ENCODE peak calls at places on chromosomes 13 and 19, in seven cellular contexts. C is SK-N-SH, W is K562, Q is GM12892, B is GM12878, U is H1, M is HepG2. A is an unnamed sample.
A peak's percentile ranks its signal among the peaks of the same experiment; 100 is the strongest.

GRCh38 chr13:52096062-52096461 is 32.8 kb downstream of the NEK5 start:
- DNase-seq in M (no peak), U (no peak), B (no peak), W (no peak), C (no peak), Q (no peak), A (no peak)

GRCh38 chr19:50968709-50969412 is 530 bp downstream of the KLK6 start:
- DNase-seq in Q (no peak), C (no peak), B (no peak), M (no peak), U (no peak), W (no peak), A (no peak)

GRCh38 chr13:31053896-31054295 is 107.8 kb downstream of the HSPH1 start:
- DNase-seq in W (no peak), Q (no peak), U (no peak), M (no peak), C (no peak), B (no peak), A (no peak)

GRCh38 chr13:45564108-45564507 is 51.4 kb downstream of the ERICH6B start:
- DNase-seq in C (no peak), U (no peak), M (peak; percentile 22), W (no peak), Q (no peak), B (no peak), A (no peak)

GRCh38 chr13:44331912-44332840 is 41.4 kb upstream of the SERP2 start:
- DNase-seq in C (peak; percentile 72), M (no peak), W (no peak), B (no peak), Q (no peak), U (no peak), A (no peak)

GRCh38 chr19:12841094-12841493 is 2.8 kb downstream of the MAST1 start:
- DNase-seq in U (peak; percentile 94), W (peak; percentile 90), C (peak; percentile 63), Q (no peak), M (no peak), B (no peak), A (no peak)

GRCh38 chr19:54518844-54519243 is 16.2 kb downstream of the LAIR2 start:
- DNase-seq in U (no peak), B (peak; percentile 73), M (peak; percentile 27), Q (peak; percentile 39), W (peak; percentile 73), C (no peak), A (peak; percentile 52)

GRCh38 chr19:46678110-46678732 is 17.2 kb upstream of the DACT3 start:
- DNase-seq in C (peak; percentile 89), B (no peak), W (peak; percentile 86), Q (peak; percentile 77), M (no peak), U (no peak), A (peak; percentile 73)

GRCh38 chr19:38433268-38433733 is at the start of gene RYR1:
- DNase-seq in Q (peak; percentile 74), U (no peak), W (peak; percentile 94), C (peak; percentile 90), B (no peak), M (no peak), A (peak; percentile 87)

GRCh38 chr19:7799640-7800355 is 30.2 kb upstream of the EVI5L start:
- DNase-seq in C (peak; percentile 73), W (peak; percentile 81), Q (no peak), U (peak; percentile 41), B (no peak), M (peak; percentile 60), A (no peak)

GRCh38 chr19:6270822-6271221 is 9.0 kb downstream of the MLLT1 start:
- DNase-seq in W (no peak), B (no peak), M (no peak), C (no peak), U (no peak), Q (no peak), A (no peak)

GRCh38 chr13:24511019-24511823 is 1.4 kb downstream of the PARP4 start:
- DNase-seq in U (no peak), W (peak; percentile 56), M (peak; percentile 26), Q (no peak), B (peak; percentile 63), C (peak; percentile 32), A (peak; percentile 32)

GRCh38 chr13:100534911-100535310 is 53.7 kb downstream of the GGACT start:
- DNase-seq in B (no peak), C (no peak), Q (no peak), M (no peak), U (no peak), W (no peak), A (no peak)

GRCh38 chr13:95269756-95270155 is 31.5 kb downstream of the ABCC4 start:
- DNase-seq in Q (no peak), W (no peak), U (no peak), B (no peak), C (no peak), M (no peak), A (no peak)

GRCh38 chr13:74466015-74466414 is 331.8 kb upstream of the KLF12 start:
- DNase-seq in W (no peak), B (no peak), M (no peak), C (no peak), U (no peak), Q (no peak), A (no peak)

GRCh38 chr13:23983671-23984070 is 86.4 kb upstream of the C1QTNF9B start:
- DNase-seq in W (no peak), C (no peak), M (no peak), Q (no peak), B (no peak), U (no peak), A (no peak)

GRCh38 chr13:91277013-91277676 is 70.3 kb upstream of the MIR17HG start:
- DNase-seq in C (no peak), B (no peak), W (no peak), U (no peak), M (no peak), Q (no peak), A (no peak)

GRCh38 chr19:49104229-49104864 is 9.8 kb upstream of the LIN7B start:
- DNase-seq in Q (no peak), B (no peak), U (no peak), W (no peak), C (no peak), M (no peak), A (no peak)

GRCh38 chr19:20077791-20078463 is at the start of gene ZNF90:
- DNase-seq in W (peak; percentile 57), U (peak; percentile 84), Q (peak; percentile 23), M (peak; percentile 88), C (peak; percentile 87), B (peak; percentile 11), A (peak; percentile 48)

GRCh38 chr19:41476583-41476982 is 33.6 kb downstream of the ERICH4 start:
- DNase-seq in C (no peak), B (no peak), Q (no peak), W (no peak), M (no peak), U (no peak), A (no peak)

GRCh38 chr13:106156468-106156867 is 379.0 kb downstream of the EFNB2 start:
- DNase-seq in Q (no peak), C (no peak), B (no peak), W (no peak), M (no peak), U (no peak), A (no peak)

GRCh38 chr13:20301391-20302071 is 69.4 kb upstream of the GJB6 start:
- DNase-seq in C (no peak), Q (no peak), W (no peak), U (no peak), M (no peak), B (no peak), A (no peak)

GRCh38 chr19:14113762-14114414 is 3.7 kb downstream of the PRKACA start:
- DNase-seq in Q (no peak), C (no peak), U (no peak), W (peak; percentile 91), M (no peak), B (no peak), A (no peak)

GRCh38 chr19:18464646-18465045 is 26.7 kb upstream of the ISYNA1 start:
- DNase-seq in M (peak; percentile 80), U (no peak), B (no peak), C (no peak), Q (no peak), W (no peak), A (no peak)

GRCh38 chr19:12353375-12353774 is 12.1 kb downstream of the ZNF442 start:
- DNase-seq in M (no peak), W (no peak), B (no peak), Q (no peak), C (no peak), U (no peak), A (no peak)

DNA sequence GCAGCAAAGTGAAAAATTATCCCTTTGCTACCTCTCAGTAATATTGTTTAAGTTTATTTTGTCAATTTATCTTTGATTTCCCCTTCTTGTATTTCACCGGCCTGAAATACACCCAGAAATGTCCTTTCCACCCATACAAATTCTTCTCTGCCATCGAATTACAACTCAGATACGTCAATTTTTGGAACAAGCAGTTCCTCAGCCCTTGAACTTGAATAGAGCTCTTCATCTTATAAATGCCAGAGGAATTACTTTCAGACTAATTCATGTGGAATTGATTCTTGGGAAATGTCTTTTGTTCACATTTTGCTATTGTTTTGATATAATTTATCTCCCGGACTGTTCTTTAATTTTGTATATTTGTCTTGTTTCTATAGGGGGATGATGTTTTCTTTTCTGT is 1359.3 kb upstream of the MIR17HG start:
- DNase-seq in C (no peak), W (no peak), Q (no peak), M (no peak), U (no peak), B (no peak), A (no peak)
- TF ChIP-seq TAF1 in C (no peak), W (no peak), Q (no peak), M (no peak), U (no peak), B (no peak), A (no peak)

DNA sequence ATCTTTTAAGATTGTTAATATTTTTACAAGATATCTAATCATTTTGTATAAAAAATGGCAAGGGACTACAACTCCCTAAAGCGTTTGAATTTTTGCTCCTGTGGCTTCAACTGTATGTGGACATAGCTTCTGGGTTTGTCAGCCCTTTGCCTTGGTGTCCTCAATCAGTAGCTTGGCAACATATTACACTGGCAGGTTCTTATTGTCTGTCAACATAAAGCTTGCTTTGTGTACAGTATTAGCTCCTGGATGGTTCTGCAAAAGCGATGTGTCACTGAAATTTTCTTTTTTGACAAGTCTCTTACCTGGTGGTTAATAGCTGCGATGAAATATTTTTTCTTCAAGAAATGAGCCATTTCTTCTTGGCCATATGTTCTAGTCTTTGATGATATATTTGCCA is 190.0 kb downstream of the HS6ST3 start:
- DNase-seq in C (no peak), U (no peak), Q (no peak), M (no peak), W (no peak), B (no peak), A (no peak)
- TF ChIP-seq TAF1 in C (no peak), U (no peak), Q (no peak), M (no peak), W (no peak), B (no peak), A (no peak)

GRCh38 chr19:11016591-11016990 is 55.8 kb downstream of the SMARCA4 start:
- DNase-seq in W (no peak), M (no peak), U (no peak), C (no peak), Q (no peak), B (no peak), A (no peak)
- TF ChIP-seq TAF1 in W (no peak), M (no peak), U (no peak), C (no peak), Q (no peak), B (no peak), A (no peak)

DNA sequence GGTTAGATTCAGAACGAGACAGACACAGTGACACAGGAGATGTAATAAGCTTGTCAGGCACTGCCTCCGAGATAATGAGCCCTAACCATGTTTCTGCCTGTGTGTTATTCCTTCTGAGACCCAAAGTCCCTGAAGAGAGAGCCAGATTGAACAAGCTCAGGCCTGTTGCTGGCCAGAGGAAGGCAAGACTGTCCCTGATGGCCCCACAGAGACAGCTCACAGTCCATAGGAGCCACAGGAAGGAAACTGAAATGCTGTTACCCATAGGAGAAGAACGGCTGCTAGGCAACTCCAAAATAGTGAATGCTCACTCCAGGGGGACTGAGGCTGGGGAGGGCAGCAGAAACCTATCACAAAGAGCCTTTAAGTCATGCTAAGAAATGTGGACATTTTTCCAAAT is 31.8 kb upstream of the RFXAP start:
- DNase-seq in C (no peak), W (no peak), B (no peak), Q (no peak), U (no peak), M (no peak), A (no peak)
- TF ChIP-seq TAF1 in C (no peak), W (no peak), B (no peak), Q (no peak), U (no peak), M (no peak), A (no peak)

A was measured in GM12891.